ENCODE peak calls at places on chromosomes 12 and 14, in five cellular contexts. A is WTC11, D is HepG2, K is H1, V is GM12878. Y is an unnamed sample.

GRCh38 chr12:118537481-118537917 is 161.1 kb downstream of the SUDS3 start:
- DNase-seq in D (no peak), K (no peak), A (no peak), V (no peak), Y (no peak)

GRCh38 chr12:69843653-69844052 is 18.6 kb downstream of the MYRFL start:
- DNase-seq in A (no peak), V (no peak), K (no peak), D (no peak), Y (no peak)

GRCh38 chr14:21069388-21070082 is 569 bp upstream of the ARHGEF40 start:
- DNase-seq in V (no peak), K (no peak), A (peak; percentile 71), D (peak; percentile 85), Y (no peak)

GRCh38 chr14:98819867-98820206 is 452.2 kb downstream of the BCL11B start:
- DNase-seq in V (no peak), K (no peak), A (no peak), D (no peak), Y (no peak)

GRCh38 chr12:11872055-11872454 is 198.7 kb upstream of the BCL2L14 start:
- DNase-seq in K (no peak), V (no peak), A (no peak), D (no peak), Y (no peak)

GRCh38 chr12:68489273-68489672 is 121.4 kb upstream of the RAP1B start:
- DNase-seq in K (no peak), D (no peak), A (no peak), V (no peak), Y (no peak)

GRCh38 chr14:75982724-75983358 is 1.0 kb upstream of the TGFB3 start:
- DNase-seq in K (no peak), A (no peak), D (no peak), V (no peak), Y (peak; percentile 59)

GRCh38 chr12:85831327-85831990 is 4.8 kb downstream of the RASSF9 start:
- DNase-seq in K (no peak), D (no peak), A (no peak), V (no peak), Y (no peak)

GRCh38 chr14:24964048-24964447 is 85.9 kb downstream of the STXBP6 start:
- DNase-seq in D (no peak), V (no peak), K (no peak), A (no peak), Y (no peak)

GRCh38 chr12:41709012-41709411 is 435.7 kb downstream of the GXYLT1 start:
- DNase-seq in K (no peak), V (no peak), A (no peak), D (no peak), Y (no peak)

GRCh38 chr12:25775968-25776367 is 182.5 kb upstream of the RASSF8 start:
- DNase-seq in V (no peak), D (no peak), A (no peak), K (no peak), Y (peak; percentile 1)

GRCh38 chr12:4451694-4452093 is 6.1 kb upstream of the FGF6 start:
- DNase-seq in V (no peak), K (no peak), D (no peak), A (no peak), Y (no peak)

GRCh38 chr12:79897617-79898016 is 37.3 kb downstream of the PPP1R12A start:
- DNase-seq in V (no peak), K (peak; percentile 5), A (no peak), D (peak; percentile 14), Y (no peak)

GRCh38 chr12:25788707-25789106 is 169.8 kb upstream of the RASSF8 start:
- DNase-seq in V (no peak), D (no peak), K (no peak), A (no peak), Y (no peak)

GRCh38 chr14:101595887-101596721 is 34.8 kb downstream of the DIO3 start:
- DNase-seq in K (no peak), D (no peak), A (no peak), V (no peak), Y (no peak)
- TF ChIP-seq ATF2 in K (no peak), D (no peak), A (no peak), V (no peak), Y (no peak)

GRCh38 chr14:71371711-71372396 is 464.6 kb downstream of the PCNX1 start:
- DNase-seq in D (no peak), V (no peak), A (no peak), K (no peak), Y (no peak)
- TF ChIP-seq ATF2 in D (no peak), V (no peak), A (no peak), K (no peak), Y (no peak)

GRCh38 chr14:66359500-66359899 is 126.7 kb upstream of the CCDC196 start:
- DNase-seq in V (peak; percentile 15), D (peak; percentile 53), K (no peak), A (no peak), Y (peak; percentile 7)
- TF ChIP-seq ATF2 in V (no peak), D (no peak), K (no peak), A (no peak), Y (no peak)

GRCh38 chr12:115096673-115097349 is 412.8 kb upstream of the TBX3 start:
- DNase-seq in D (no peak), K (no peak), V (no peak), A (no peak), Y (no peak)
- TF ChIP-seq ATF2 in D (no peak), K (no peak), V (no peak), A (no peak), Y (no peak)

DNA sequence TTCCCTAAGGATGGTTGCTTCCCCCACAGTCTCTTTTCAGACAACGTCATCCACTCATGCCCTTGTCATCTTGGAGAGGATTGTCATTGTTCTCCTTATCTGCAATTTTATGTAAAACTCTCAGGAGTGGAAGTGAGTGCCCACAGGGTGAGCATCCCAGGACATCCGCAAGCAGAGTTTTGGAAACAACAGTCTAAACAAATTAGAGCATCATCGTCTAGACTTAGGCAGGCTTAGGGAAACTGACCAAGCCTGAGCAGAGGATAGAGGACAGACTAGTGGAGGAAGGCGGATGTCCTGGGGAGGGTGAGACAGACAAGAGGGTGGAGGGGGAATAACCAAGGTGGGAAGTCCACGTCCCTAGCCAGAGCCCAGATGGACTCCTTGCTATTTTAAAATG is 63.7 kb upstream of the BDKRB2 start:
- DNase-seq in A (no peak), D (no peak), V (no peak), K (no peak), Y (no peak)
- TF ChIP-seq ATF2 in A (no peak), D (no peak), V (no peak), K (no peak), Y (no peak)

DNA sequence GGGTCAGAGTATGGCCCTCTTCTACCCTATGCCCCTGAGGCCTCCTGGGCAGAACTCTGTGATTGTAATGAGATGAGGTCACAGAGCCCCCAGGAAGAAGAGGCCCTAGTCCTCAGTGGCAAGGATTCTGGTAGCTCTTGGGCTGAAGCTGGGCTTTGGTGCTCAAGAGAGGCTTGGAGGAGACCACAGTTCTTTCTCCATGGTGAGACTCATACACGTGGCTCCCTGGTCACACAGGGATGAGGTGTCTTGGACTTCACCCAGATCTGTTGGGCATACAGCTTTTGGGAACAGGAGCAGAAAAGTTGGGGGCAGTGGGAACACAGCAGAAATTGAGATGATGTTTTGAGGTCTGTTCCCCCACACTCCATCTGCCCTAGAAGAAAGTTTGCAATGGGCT is at the start of gene KRT86:
- DNase-seq in D (no peak), K (no peak), V (no peak), A (no peak), Y (no peak)
- TF ChIP-seq ATF2 in D (no peak), K (no peak), V (no peak), A (no peak), Y (no peak)